ENCODE peak calls at places on chromosomes 11 and 22, in eight cellular contexts. S is transverse colon, K is HepG2, G is prostate gland, E is HCT116, Y is HL-60, I is vagina, X is GM12891. D is an unnamed sample.

GRCh38 chr11:134532921-134533421 is 120.9 kb upstream of the B3GAT1 start:
- DNase-seq in I (no peak), E (no peak), S (no peak), Y (no peak), K (no peak), G (no peak), X (no peak), D (no peak)

GRCh38 chr11:107752954-107753822 is 41.3 kb upstream of the SLN start:
- DNase-seq in I (no peak), Y (no peak), G (no peak), E (no peak), S (no peak), K (no peak), X (no peak), D (no peak)

GRCh38 chr11:107123022-107123421 is 104.7 kb upstream of the GUCY1A2 start:
- DNase-seq in E (no peak), Y (no peak), G (no peak), S (no peak), X (no peak), I (no peak), K (no peak), D (no peak)

GRCh38 chr22:29733362-29734322 is 13.8 kb downstream of the CABP7 start:
- DNase-seq in E (no peak), Y (no peak), K (no peak), X (no peak), G (peak), I (no peak), S (peak), D (no peak)

GRCh38 chr11:117919326-117920275 is 9.6 kb downstream of the TMPRSS13 start:
- DNase-seq in E (no peak), G (no peak), I (no peak), Y (no peak), K (no peak), X (no peak), S (no peak), D (no peak)

GRCh38 chr11:126991596-126991995 is 9.0 kb downstream of the KIRREL3 start:
- DNase-seq in X (no peak), K (no peak), Y (no peak), I (no peak), S (no peak), G (no peak), E (no peak), D (no peak)

GRCh38 chr11:64545605-64546004 is 45.4 kb upstream of the SLC22A12 start:
- DNase-seq in X (no peak), K (no peak), E (peak), Y (no peak), S (no peak), G (no peak), I (no peak), D (no peak)

GRCh38 chr11:105719073-105719846 is 109.4 kb downstream of the GRIA4 start:
- DNase-seq in K (peak), X (no peak), S (no peak), G (no peak), I (no peak), E (peak), Y (no peak), D (no peak)

GRCh38 chr11:65896009-65896999 is 3.9 kb downstream of the FOSL1 start:
- DNase-seq in I (no peak), S (no peak), X (no peak), G (no peak), K (no peak), E (no peak), Y (no peak), D (no peak)

GRCh38 chr11:47437746-47438418 is 11.1 kb downstream of the RAPSN start:
- DNase-seq in S (peak), Y (no peak), G (no peak), X (no peak), E (no peak), I (no peak), K (peak), D (peak)

GRCh38 chr11:82003671-82004148 is 730.0 kb downstream of the FAM181B start:
- DNase-seq in Y (no peak), I (no peak), G (no peak), K (no peak), X (no peak), E (no peak), S (no peak), D (no peak)

GRCh38 chr11:47464479-47464878 is 15.5 kb upstream of the RAPSN start:
- DNase-seq in X (no peak), S (no peak), E (no peak), K (no peak), Y (no peak), G (no peak), I (no peak), D (no peak)

GRCh38 chr22:39248254-39248653 is 3.5 kb upstream of the PDGFB start:
- DNase-seq in I (no peak), E (no peak), X (no peak), K (no peak), S (no peak), G (no peak), Y (no peak), D (no peak)

GRCh38 chr11:132347156-132348090 is 977.0 kb downstream of the NTM start:
- DNase-seq in X (no peak), K (no peak), Y (no peak), I (no peak), E (no peak), S (no peak), G (no peak), D (no peak)

GRCh38 chr11:704799-705645 is 1.0 kb upstream of the EPS8L2 start:
- DNase-seq in X (no peak), I (no peak), E (no peak), Y (no peak), G (peak), K (peak), S (peak), D (peak)

GRCh38 chr22:25747245-25747944 is 5.4 kb downstream of the MYO18B start:
- DNase-seq in E (peak), G (no peak), S (peak), X (no peak), Y (no peak), I (no peak), K (peak), D (peak)

GRCh38 chr11:35525501-35526175 is at the start of gene PAMR1:
- DNase-seq in X (peak), G (peak), E (no peak), Y (no peak), S (peak), K (no peak), I (no peak), D (peak)

GRCh38 chr11:65945941-65946558 is 770 bp downstream of the TSGA10IP start:
- DNase-seq in G (no peak), E (no peak), X (no peak), Y (no peak), S (no peak), I (no peak), K (no peak), D (no peak)

GRCh38 chr11:130070109-130070828 is 575 bp downstream of the APLP2 start:
- DNase-seq in X (peak), E (no peak), I (no peak), Y (no peak), G (peak), S (peak), K (no peak), D (peak)

GRCh38 chr11:86672007-86672621 is at the start of gene ME3:
- DNase-seq in S (peak), E (no peak), G (peak), I (no peak), Y (peak), K (no peak), X (peak), D (peak)

DNA sequence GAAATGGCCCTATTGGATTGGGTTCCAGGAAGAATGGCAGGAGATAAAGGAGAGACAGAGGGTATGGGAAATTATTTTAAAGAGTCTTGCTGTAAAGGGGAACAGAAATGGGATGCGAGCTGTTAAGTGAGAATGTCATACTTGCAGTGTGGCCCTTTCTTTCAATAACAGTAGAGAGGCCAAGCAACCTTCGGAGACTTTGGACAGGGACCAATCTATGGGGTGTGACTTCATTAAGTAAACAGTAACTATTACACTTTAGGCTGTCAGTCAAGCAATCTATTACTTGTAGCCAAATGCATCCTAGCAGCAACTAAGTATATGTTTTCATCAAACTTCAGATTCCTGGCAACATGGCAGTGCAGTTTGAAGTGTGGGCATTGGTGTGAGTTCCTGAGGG is 376.2 kb upstream of the LARGE1 start:
- DNase-seq in S (no peak), G (no peak), Y (no peak), E (no peak), K (no peak), X (no peak), I (no peak), D (no peak)
- TF ChIP-seq POLR2AphosphoS5 in S (no peak), G (no peak), Y (no peak), E (no peak), K (no peak), X (no peak), I (no peak), D (no peak)

GRCh38 chr11:67508486-67509121 is 642 bp upstream of the CDK2AP2 start:
- DNase-seq in I (no peak), E (peak), K (peak), Y (peak), S (peak), X (peak), G (peak), D (peak)
- TF ChIP-seq POLR2AphosphoS5 in I (peak), E (no peak), K (no peak), Y (peak), S (peak), X (peak), G (peak), D (peak)

GRCh38 chr11:43925932-43926505 is 16.4 kb upstream of the C11orf96 start:
- DNase-seq in G (no peak), K (no peak), Y (no peak), X (no peak), E (no peak), I (no peak), S (no peak), D (no peak)
- TF ChIP-seq POLR2AphosphoS5 in G (peak), K (no peak), Y (no peak), X (no peak), E (no peak), I (no peak), S (no peak), D (no peak)

GRCh38 chr11:72239849-72240460 is 4.0 kb downstream of the PHOX2A start:
- DNase-seq in K (no peak), E (no peak), I (no peak), Y (no peak), S (peak), X (no peak), G (peak), D (peak)

GRCh38 chr11:72239296-72239848 is 4.6 kb downstream of the PHOX2A start:
- DNase-seq in K (no peak), G (no peak), E (no peak), X (no peak), S (peak), I (no peak), Y (no peak), D (no peak)

GRCh38 chr11:72242141-72242540 is 1.8 kb downstream of the PHOX2A start:
- DNase-seq in X (no peak), S (no peak), E (no peak), Y (no peak), K (no peak), I (no peak), G (no peak), D (no peak)

GRCh38 chr11:72241290-72241781 is 2.6 kb downstream of the PHOX2A start:
- DNase-seq in E (no peak), Y (no peak), K (no peak), S (no peak), G (no peak), I (no peak), X (no peak), D (no peak)

GRCh38 chr11:72240461-72241289 is 3.3 kb downstream of the PHOX2A start:
- DNase-seq in S (no peak), G (no peak), K (no peak), I (no peak), X (no peak), E (no peak), Y (no peak), D (no peak)
- TF ChIP-seq POLR2AphosphoS5 in S (no peak), G (no peak), K (no peak), I (no peak), X (no peak), E (no peak), Y (no peak), D (no peak)

DNA sequence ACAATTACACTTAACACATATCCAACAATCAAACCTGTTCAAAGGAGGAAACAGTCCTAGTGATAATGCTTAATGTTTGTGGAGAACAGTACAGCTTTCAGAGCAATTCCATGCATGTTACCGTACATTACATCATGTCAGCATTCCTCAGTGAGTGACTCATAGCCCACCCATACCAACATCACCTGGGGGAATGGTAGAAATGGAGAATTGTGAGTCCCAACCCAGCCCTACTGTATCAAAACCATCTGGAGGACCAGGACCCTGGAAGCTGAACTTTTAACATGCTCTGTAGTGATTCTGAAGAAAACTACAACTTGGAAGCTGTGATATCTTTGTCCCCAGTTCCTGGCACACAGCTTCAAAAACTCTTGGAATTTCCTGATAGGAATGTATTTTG is 301.2 kb downstream of the BUD13 start:
- DNase-seq in Y (no peak), I (no peak), E (peak), S (no peak), G (no peak), K (peak), X (no peak), D (no peak)
- TF ChIP-seq POLR2AphosphoS5 in Y (no peak), I (no peak), E (no peak), S (no peak), G (no peak), K (no peak), X (no peak), D (no peak)